ENCODE peak calls at places on chromosomes 3 and 15, in nine cellular contexts. W is adrenal gland; I is suprapubic skin; A is CD8-positive, alpha-beta memory T cell; D is psoas muscle; S is A673; M is foreskin keratinocyte; E is PC-9; T is IMR-90. R is an unnamed sample.
A peak's percentile ranks its signal among the peaks of the same experiment; 100 is the strongest.

GRCh38 chr15:62782100-62782791 is 260.3 kb upstream of the TPM1 start:
- DNase-seq in M (peak; percentile 39), D (peak; percentile 57), I (no peak), A (no peak), E (peak; percentile 63), W (peak; percentile 73), T (peak; percentile 85), S (peak; percentile 78), R (peak; percentile 90)

GRCh38 chr15:41971893-41972340 is 440 bp downstream of the EHD4 start:
- DNase-seq in T (no peak), M (no peak), W (peak; percentile 14), S (no peak), A (peak; percentile 50), E (no peak), I (no peak), D (no peak), R (peak; percentile 22)

GRCh38 chr3:134846943-134847342 is 51.9 kb downstream of the EPHB1 start:
- DNase-seq in M (peak; percentile 85), W (peak; percentile 16), T (peak; percentile 46), S (no peak), I (no peak), E (peak; percentile 73), A (no peak), D (no peak), R (no peak)

GRCh38 chr15:81419304-81419943 is 45.4 kb upstream of the TMC3 start:
- DNase-seq in I (no peak), S (peak; percentile 77), M (no peak), E (no peak), D (no peak), W (no peak), T (peak; percentile 79), A (no peak), R (no peak)

GRCh38 chr3:173467501-173467900 is 70.0 kb downstream of the NLGN1 start:
- DNase-seq in I (no peak), A (no peak), E (peak; percentile 43), T (peak; percentile 1), W (no peak), D (no peak), M (peak; percentile 0), S (no peak), R (no peak)

GRCh38 chr3:13028010-13028821 is 45.0 kb downstream of the IQSEC1 start:
- DNase-seq in A (no peak), E (no peak), I (no peak), W (no peak), M (no peak), S (no peak), D (no peak), T (no peak), R (no peak)

GRCh38 chr3:29281265-29282228 is 676 bp downstream of the RBMS3 start:
- DNase-seq in W (peak; percentile 26), I (no peak), A (no peak), D (no peak), S (peak; percentile 65), T (peak; percentile 59), M (peak; percentile 47), E (no peak), R (no peak)

GRCh38 chr15:58212909-58213526 is 74.8 kb downstream of the AQP9 start:
- DNase-seq in M (no peak), D (no peak), E (no peak), W (peak; percentile 81), S (peak; percentile 62), A (no peak), I (no peak), T (peak; percentile 55), R (no peak)

GRCh38 chr15:74337146-74337545 is 30.3 kb downstream of the CYP11A1 start:
- DNase-seq in M (no peak), W (no peak), D (no peak), E (no peak), T (no peak), S (no peak), A (no peak), I (no peak), R (no peak)

GRCh38 chr3:57464801-57465200 is 79.3 kb downstream of the DNAH12 start:
- DNase-seq in M (no peak), E (no peak), S (no peak), T (no peak), W (no peak), I (no peak), D (no peak), A (no peak), R (no peak)

GRCh38 chr3:13950042-13950441 is 70.2 kb upstream of the WNT7A start:
- DNase-seq in W (no peak), A (no peak), S (peak; percentile 14), I (no peak), M (no peak), E (no peak), D (no peak), T (no peak), R (no peak)

GRCh38 chr3:125684199-125684598 is 88.9 kb upstream of the OSBPL11 start:
- DNase-seq in D (no peak), I (no peak), M (no peak), E (no peak), W (peak; percentile 24), A (no peak), S (peak; percentile 54), T (peak; percentile 12), R (peak; percentile 13)

GRCh38 chr3:14175383-14176037 is 2.9 kb downstream of the XPC start:
- DNase-seq in E (no peak), A (peak; percentile 54), S (no peak), I (no peak), W (no peak), M (no peak), T (peak; percentile 25), D (no peak), R (no peak)

GRCh38 chr3:46987485-46988401 is 8.3 kb downstream of the NBEAL2 start:
- DNase-seq in I (no peak), M (peak; percentile 63), D (peak; percentile 67), E (no peak), A (peak; percentile 89), S (no peak), W (peak; percentile 51), T (no peak), R (peak; percentile 38)

GRCh38 chr15:39860200-39860599 is 59.9 kb downstream of the GPR176 start:
- DNase-seq in E (no peak), A (no peak), I (no peak), D (no peak), W (peak; percentile 29), T (peak; percentile 31), S (no peak), M (no peak), R (no peak)

GRCh38 chr3:71955549-71956373 is 170.8 kb upstream of the PROK2 start:
- DNase-seq in I (peak; percentile 71), S (peak; percentile 82), E (peak; percentile 36), W (peak; percentile 82), D (peak; percentile 60), M (no peak), A (no peak), T (peak; percentile 70), R (peak; percentile 83)

GRCh38 chr3:185656321-185656840 is 70.3 kb downstream of the SENP2 start:
- DNase-seq in W (peak; percentile 89), T (peak; percentile 99), E (no peak), M (peak; percentile 95), S (no peak), I (peak; percentile 83), A (no peak), D (peak; percentile 64), R (peak; percentile 27)

GRCh38 chr15:42352401-42352800 is 6.9 kb upstream of the CAPN3 start:
- DNase-seq in D (no peak), S (no peak), M (no peak), E (no peak), A (no peak), I (no peak), T (no peak), W (no peak), R (no peak)

GRCh38 chr3:65685621-65686020 is 353.1 kb downstream of the MAGI1 start:
- DNase-seq in M (no peak), E (no peak), S (peak; percentile 23), W (peak; percentile 57), A (no peak), I (no peak), T (peak; percentile 51), D (no peak), R (peak; percentile 47)

GRCh38 chr3:64072111-64072510 is 48.8 kb upstream of the PSMD6 start:
- DNase-seq in A (no peak), W (no peak), E (no peak), M (no peak), T (no peak), D (no peak), S (no peak), I (no peak), R (no peak)

GRCh38 chr3:27521179-27521871 is 37.1 kb upstream of the SLC4A7 start:
- DNase-seq in S (no peak), E (peak; percentile 87), T (peak; percentile 95), I (no peak), W (peak; percentile 61), M (peak; percentile 71), D (no peak), A (no peak), R (no peak)

GRCh38 chr3:46393011-46393410 is 13.9 kb downstream of the CCR5AS start:
- DNase-seq in D (no peak), W (no peak), T (no peak), E (peak; percentile 83), M (no peak), S (no peak), A (no peak), I (no peak), R (no peak)

GRCh38 chr3:140170612-140171011 is 235.6 kb downstream of the CLSTN2 start:
- DNase-seq in A (no peak), W (no peak), T (no peak), S (no peak), I (no peak), E (no peak), M (no peak), D (no peak), R (no peak)
- H3K27ac ChIP-seq in A (no peak overlapping the region), W (no peak overlapping the region), T (no peak overlapping the region), S (no peak overlapping the region), I (no peak overlapping the region), E (no peak overlapping the region), M (no peak overlapping the region), D (no peak overlapping the region), R (no peak overlapping the region)

GRCh38 chr3:110138966-110139555 is 801.7 kb upstream of the DPPA4 start:
- DNase-seq in T (no peak), E (no peak), I (no peak), S (no peak), A (no peak), W (no peak), M (no peak), D (no peak), R (no peak)
- H3K4me1 ChIP-seq in T (no peaks in the 10 kb centered on the region), E (no peaks in the 10 kb centered on the region), I (no peaks in the 10 kb centered on the region), S (no peaks in the 10 kb centered on the region), A (no peaks in the 10 kb centered on the region), W (no peaks in the 10 kb centered on the region), M (no peaks in the 10 kb centered on the region), D (no peaks in the 10 kb centered on the region), R (no peaks in the 10 kb centered on the region)

DNA sequence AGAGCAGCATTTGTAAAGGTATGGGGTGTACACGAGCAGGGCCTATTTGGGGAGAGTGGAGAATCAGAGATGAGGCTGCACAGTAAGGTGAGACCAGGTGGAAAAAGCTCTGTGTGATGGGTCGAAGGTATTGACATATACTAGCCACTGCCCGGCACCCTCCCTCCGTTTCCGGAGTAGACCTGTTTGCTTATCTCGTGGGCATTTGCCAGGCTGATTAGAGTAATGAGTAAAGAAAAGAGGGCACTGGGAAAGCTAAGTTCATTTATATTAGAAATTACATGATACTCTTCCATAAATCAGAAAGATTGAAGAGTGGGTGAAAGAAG is 46.2 kb upstream of the ATG7 start:
- DNase-seq in D (no peak), I (no peak), M (no peak), A (no peak), W (no peak), T (no peak), S (no peak), E (no peak), R (no peak)
- H3K27ac ChIP-seq in D (peak overlapping the region; percentile 46), I (peak overlapping the region; percentile 91), M (peak overlapping the region; percentile 99), A (no peak overlapping the region), W (no peak overlapping the region), T (no peak overlapping the region), S (peak overlapping the region; percentile 40), E (peak overlapping the region; percentile 94), R (no peak overlapping the region)

GRCh38 chr3:44772099-44772442 is 10.5 kb downstream of the KIF15 start:
- DNase-seq in M (no peak), T (no peak), E (no peak), S (no peak), I (no peak), W (no peak), A (no peak), D (no peak), R (no peak)
- H3K4me1 ChIP-seq in M (no peaks in the 10 kb centered on the region), T (no peaks in the 10 kb centered on the region), E (no peaks in the 10 kb centered on the region), S (no peaks in the 10 kb centered on the region), I (no peaks in the 10 kb centered on the region), W (no peaks in the 10 kb centered on the region), A (no peaks in the 10 kb centered on the region), D (no peaks in the 10 kb centered on the region), R (no peaks in the 10 kb centered on the region)